ENCODE peak calls at places on chromosomes 2 and 18, in five cellular contexts. A is dorsolateral prefrontal cortex, N is cardiac muscle cell, O is transverse colon, D is bronchial epithelial cell. S is an unnamed sample.

GRCh38 chr18:55522011-55522410 is 66.0 kb downstream of the TCF4 start:
- DNase-seq in A (no peak), N (no peak), O (peak), D (no peak), S (peak)

GRCh38 chr2:10658914-10659257 is 30.9 kb downstream of the NOL10 start:
- DNase-seq in A (no peak), N (no peak), O (no peak), D (peak), S (no peak)

GRCh38 chr2:189836644-189837043 is 52.4 kb downstream of the PMS1 start:
- DNase-seq in A (no peak), N (no peak), O (no peak), D (peak), S (peak)

GRCh38 chr2:221034973-221035372 is 537.1 kb downstream of the EPHA4 start:
- DNase-seq in A (no peak), N (no peak), O (no peak), D (no peak), S (no peak)

GRCh38 chr2:85753525-85754312 is at the start of gene ATOH8:
- DNase-seq in A (peak), N (peak), O (peak), D (no peak), S (peak)

GRCh38 chr2:5914831-5915611 is 222.8 kb downstream of the SOX11 start:
- DNase-seq in A (no peak), N (peak), O (no peak), D (no peak), S (no peak)

GRCh38 chr2:67289921-67290371 is 107.2 kb upstream of the ETAA1 start:
- DNase-seq in A (no peak), N (no peak), O (no peak), D (peak), S (peak)

GRCh38 chr18:45282101-45282812 is 333.0 kb upstream of the SLC14A2 start:
- DNase-seq in A (no peak), N (no peak), O (no peak), D (no peak), S (peak)

GRCh38 chr2:74206180-74206688 is 7.8 kb downstream of the MTHFD2 start:
- DNase-seq in A (no peak), N (no peak), O (peak), D (peak), S (peak)

GRCh38 chr2:207162319-207162718 is 3.4 kb downstream of the KLF7 start:
- DNase-seq in A (no peak), N (no peak), O (no peak), D (no peak), S (peak)

GRCh38 chr2:231800493-231801091 is 14.3 kb downstream of the COPS7B start:
- DNase-seq in A (no peak), N (peak), O (peak), D (peak), S (peak)

GRCh38 chr2:186848873-186849578 is at the start of gene ZSWIM2:
- DNase-seq in A (peak), N (peak), O (peak), D (peak), S (peak)

GRCh38 chr18:63850010-63850409 is 37.5 kb upstream of the SERPINB2 start:
- DNase-seq in A (no peak), N (peak), O (no peak), D (peak), S (peak)

GRCh38 chr2:219308142-219309093 is 783 bp downstream of the PTPRN start:
- DNase-seq in A (no peak), N (peak), O (peak), D (peak), S (peak)

GRCh38 chr18:26298107-26298506 is 71.9 kb downstream of the TAF4B start:
- DNase-seq in A (no peak), N (no peak), O (no peak), D (no peak), S (no peak)

GRCh38 chr18:12336887-12337286 is 28.8 kb downstream of the TUBB6 start:
- DNase-seq in A (no peak), N (peak), O (no peak), D (peak), S (no peak)

GRCh38 chr18:48033770-48034650 is 103.6 kb upstream of the SMAD2 start:
- DNase-seq in A (no peak), N (peak), O (no peak), D (no peak), S (no peak)

GRCh38 chr2:79100301-79100700 is 12.5 kb upstream of the REG1B start:
- DNase-seq in A (no peak), N (no peak), O (no peak), D (no peak), S (no peak)
- H3K4me3 ChIP-seq in A (no peak), N (no peak), O (no peak), D (no peak), S (no peak)

GRCh38 chr18:22200611-22201225 is 31.3 kb downstream of the GATA6 start:
- DNase-seq in A (no peak), N (no peak), O (no peak), D (no peak), S (no peak)
- H3K4me3 ChIP-seq in A (no peak), N (no peak), O (no peak), D (no peak), S (no peak)

DNA sequence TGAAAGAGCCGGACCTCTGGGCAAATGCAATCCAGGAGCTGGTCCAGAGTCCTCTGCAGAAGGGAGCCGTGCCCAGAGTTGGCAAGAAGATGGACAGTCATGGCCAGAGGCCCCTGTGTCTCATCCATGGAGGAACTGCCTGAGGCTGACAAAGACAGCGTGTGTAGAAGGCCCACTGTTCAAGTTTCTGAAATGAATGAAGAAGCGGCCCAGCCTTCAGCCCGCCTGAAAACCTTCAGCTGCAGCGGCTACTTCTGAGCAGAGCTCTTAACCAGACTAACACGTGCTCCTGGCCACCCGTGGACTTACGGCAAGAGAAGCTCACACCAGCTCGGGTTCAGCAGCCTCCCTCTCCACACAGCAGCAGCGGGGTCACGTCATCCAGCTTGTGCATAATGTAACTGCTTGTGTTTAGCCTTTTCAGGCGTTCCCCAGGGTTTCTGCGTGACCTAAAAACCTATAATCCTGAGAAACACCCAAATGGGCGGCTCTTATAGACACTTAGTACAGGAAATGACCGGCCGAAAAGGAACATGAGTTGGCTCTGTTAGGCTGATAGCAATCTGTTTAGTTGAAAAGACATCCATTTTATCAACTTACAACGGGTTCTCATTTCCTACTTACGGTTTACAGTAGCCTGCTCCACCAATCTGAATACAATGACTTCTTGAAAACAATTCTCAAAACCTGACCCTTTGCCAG is at the start of gene FAM124B:
- DNase-seq in A (no peak), N (no peak), O (peak), D (no peak), S (peak)
- H3K4me3 ChIP-seq in A (peak), N (no peak), O (peak), D (no peak), S (no peak)

DNA sequence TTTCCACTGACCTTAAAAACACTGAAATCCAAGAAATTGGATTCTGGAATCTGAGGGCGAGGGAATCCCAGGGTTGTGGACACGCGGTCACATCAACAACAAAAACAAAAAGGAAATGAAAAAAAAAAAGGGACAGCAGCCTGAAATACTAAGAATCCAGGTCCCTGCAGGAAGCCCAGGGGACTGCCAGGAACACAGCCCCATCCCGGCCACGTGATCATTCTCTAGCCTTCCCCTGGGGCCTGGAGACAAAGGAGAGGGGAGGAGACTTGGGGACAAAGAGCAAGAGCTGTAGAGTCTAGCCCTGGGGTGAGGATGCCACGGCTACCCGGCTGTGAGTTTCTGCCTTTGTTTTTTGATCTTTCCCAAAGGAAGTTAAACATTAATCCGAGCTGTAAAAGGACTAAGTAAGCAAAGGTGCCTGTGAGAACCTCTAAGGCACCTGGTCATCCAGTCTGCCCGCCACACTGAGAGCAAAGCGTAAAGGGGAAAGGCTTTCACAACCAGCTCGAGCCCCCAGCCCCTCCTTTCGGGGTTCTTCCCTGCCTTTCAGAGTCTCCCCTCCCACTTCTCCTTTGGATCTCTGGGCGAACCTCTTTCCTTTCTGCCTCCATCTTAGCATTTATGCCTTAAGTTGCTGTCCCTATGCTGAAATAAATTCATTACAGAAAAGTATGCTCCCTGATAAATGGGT is 57.9 kb upstream of the MSH2 start:
- DNase-seq in A (peak), N (peak), O (peak), D (peak), S (peak)
- H3K4me3 ChIP-seq in A (peak), N (no peak), O (peak), D (no peak), S (peak)

DNA sequence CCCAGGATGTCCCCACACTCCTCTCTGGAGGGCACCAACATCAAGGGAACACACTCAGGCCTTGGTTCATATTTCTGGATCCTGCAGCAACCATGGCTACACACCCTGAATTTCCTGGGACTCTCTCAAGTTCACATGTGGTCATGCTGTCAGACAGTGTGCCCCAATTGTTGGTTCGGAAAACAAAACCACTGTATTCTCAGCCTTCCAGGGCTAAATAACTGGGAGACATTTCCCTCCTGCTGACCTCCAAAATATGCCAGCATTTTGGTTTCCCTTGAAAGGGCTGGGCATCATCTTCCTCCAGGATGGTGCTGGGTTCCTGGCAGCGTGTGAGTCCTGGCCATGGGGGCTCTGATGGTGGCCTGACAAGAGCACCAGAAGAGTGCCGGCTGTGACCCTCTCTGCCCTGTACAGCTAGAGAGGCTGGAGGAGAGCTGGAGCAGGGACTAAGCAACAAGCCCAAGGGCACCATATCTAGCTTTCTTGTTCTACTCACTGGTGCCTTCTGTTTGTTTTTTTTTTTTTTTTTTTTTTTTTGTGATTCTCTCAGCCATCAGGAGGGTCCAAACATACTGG is 37.5 kb upstream of the WIPF1 start:
- DNase-seq in A (no peak), N (no peak), O (no peak), D (no peak), S (no peak)
- H3K4me3 ChIP-seq in A (no peak), N (no peak), O (peak), D (no peak), S (no peak)

GRCh38 chr2:157876066-157876770 is at the start of gene ACVR1:
- DNase-seq in A (peak), N (peak), O (peak), D (peak), S (peak)
- H3K4me3 ChIP-seq in A (peak), N (peak), O (peak), D (peak), S (peak)

GRCh38 chr2:28583899-28584553 is 88.2 kb downstream of the PLB1 start:
- DNase-seq in A (peak), N (no peak), O (peak), D (peak), S (peak)
- H3K4me3 ChIP-seq in A (no peak), N (no peak), O (no peak), D (no peak), S (peak)

GRCh38 chr2:27081984-27082772 is 3.8 kb downstream of the EMILIN1 start:
- DNase-seq in A (no peak), N (no peak), O (no peak), D (no peak), S (no peak)
- H3K4me3 ChIP-seq in A (no peak), N (no peak), O (peak), D (no peak), S (no peak)

GRCh38 chr2:112095654-112096053 is 40.6 kb downstream of the TMEM87B start:
- DNase-seq in A (no peak), N (no peak), O (no peak), D (no peak), S (no peak)

GRCh38 chr2:112093216-112093615 is 38.1 kb downstream of the TMEM87B start:
- DNase-seq in A (no peak), N (no peak), O (no peak), D (no peak), S (no peak)

GRCh38 chr2:112092286-112093041 is 37.4 kb downstream of the TMEM87B start:
- DNase-seq in A (no peak), N (no peak), O (no peak), D (peak), S (peak)

DNA sequence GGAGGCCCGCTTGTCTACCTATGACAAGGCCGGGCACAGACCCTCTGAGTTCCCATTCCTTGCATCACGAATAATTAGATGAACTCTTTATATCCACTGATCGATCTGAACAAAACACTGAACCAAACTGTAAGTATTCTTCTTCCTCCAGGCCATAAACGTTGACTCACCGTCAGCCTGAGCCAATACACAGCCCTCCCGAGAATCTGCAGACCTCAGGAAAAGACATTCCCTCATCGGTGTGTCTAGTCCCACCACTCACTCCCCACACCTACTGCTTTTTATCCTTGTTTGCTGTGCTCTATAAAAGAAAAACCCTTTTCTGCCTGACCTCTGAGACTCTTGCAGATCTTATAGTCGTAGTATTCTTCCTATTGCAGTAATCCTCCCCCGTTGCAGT is 41.0 kb downstream of the TMEM87B start:
- DNase-seq in A (no peak), N (no peak), O (no peak), D (no peak), S (no peak)
- H3K4me3 ChIP-seq in A (no peak), N (no peak), O (no peak), D (no peak), S (no peak)

GRCh38 chr2:19176977-19177376 is 181.4 kb downstream of the OSR1 start:
- DNase-seq in A (no peak), N (no peak), O (no peak), D (peak), S (peak)
- H3K4me3 ChIP-seq in A (no peak), N (no peak), O (no peak), D (no peak), S (no peak)